ENCODE peak calls at places on chromosomes 1 and 21, in five cellular contexts. One of them, this sample, is unnamed.

GRCh38 chr21:16124397-16125130 is 394.8 kb downstream of the USP25 start:
- DNase-seq in fibroblast of pulmonary artery: peak
- DNase-seq in right lobe of liver: no peak
- DNase-seq in pancreas: no peak
- DNase-seq in cardiac fibroblast: peak
- DNase-seq in this sample: peak

GRCh38 chr1:27141266-27142003 is 13.5 kb downstream of the SLC9A1 start:
- DNase-seq in fibroblast of pulmonary artery: no peak
- DNase-seq in right lobe of liver: no peak
- DNase-seq in pancreas: no peak
- DNase-seq in cardiac fibroblast: no peak
- DNase-seq in this sample: peak

GRCh38 chr21:17427157-17427556 is 85.7 kb upstream of the CXADR start:
- DNase-seq in fibroblast of pulmonary artery: no peak
- DNase-seq in right lobe of liver: no peak
- DNase-seq in pancreas: no peak
- DNase-seq in cardiac fibroblast: no peak
- DNase-seq in this sample: no peak

GRCh38 chr1:201260648-201261311 is 22.5 kb upstream of the PKP1 start:
- DNase-seq in fibroblast of pulmonary artery: no peak
- DNase-seq in right lobe of liver: no peak
- DNase-seq in pancreas: peak
- DNase-seq in cardiac fibroblast: no peak
- DNase-seq in this sample: no peak

GRCh38 chr1:44584167-44584566 is 90.1 kb downstream of the TMEM53 start:
- DNase-seq in fibroblast of pulmonary artery: no peak
- DNase-seq in right lobe of liver: no peak
- DNase-seq in pancreas: no peak
- DNase-seq in cardiac fibroblast: no peak
- DNase-seq in this sample: peak

GRCh38 chr1:178961331-178961730 is 64.4 kb upstream of the FAM20B start:
- DNase-seq in fibroblast of pulmonary artery: no peak
- DNase-seq in right lobe of liver: no peak
- DNase-seq in pancreas: no peak
- DNase-seq in cardiac fibroblast: no peak
- DNase-seq in this sample: no peak

GRCh38 chr1:248015801-248016200 is 2.3 kb downstream of the OR2L5 start:
- DNase-seq in fibroblast of pulmonary artery: no peak
- DNase-seq in right lobe of liver: no peak
- DNase-seq in pancreas: no peak
- DNase-seq in cardiac fibroblast: no peak
- DNase-seq in this sample: no peak

GRCh38 chr1:240004086-240004749 is 87.5 kb upstream of the FMN2 start:
- DNase-seq in fibroblast of pulmonary artery: peak
- DNase-seq in right lobe of liver: no peak
- DNase-seq in pancreas: no peak
- DNase-seq in cardiac fibroblast: peak
- DNase-seq in this sample: no peak

GRCh38 chr1:226202246-226202645 is 15.7 kb upstream of the ACBD3 start:
- DNase-seq in fibroblast of pulmonary artery: no peak
- DNase-seq in right lobe of liver: no peak
- DNase-seq in pancreas: no peak
- DNase-seq in cardiac fibroblast: no peak
- DNase-seq in this sample: no peak

GRCh38 chr21:42779431-42779861 is 99.9 kb downstream of the WDR4 start:
- DNase-seq in fibroblast of pulmonary artery: no peak
- DNase-seq in right lobe of liver: no peak
- DNase-seq in pancreas: no peak
- DNase-seq in cardiac fibroblast: no peak
- DNase-seq in this sample: no peak

GRCh38 chr1:98761238-98761637 is 99.7 kb downstream of the SNX7 start:
- DNase-seq in fibroblast of pulmonary artery: no peak
- DNase-seq in right lobe of liver: no peak
- DNase-seq in pancreas: no peak
- DNase-seq in cardiac fibroblast: peak
- DNase-seq in this sample: no peak

GRCh38 chr1:109649380-109649987 is 6.4 kb upstream of the GSTM4 start:
- DNase-seq in fibroblast of pulmonary artery: peak
- DNase-seq in right lobe of liver: no peak
- DNase-seq in pancreas: no peak
- DNase-seq in cardiac fibroblast: peak
- DNase-seq in this sample: no peak

GRCh38 chr1:35111106-35111505 is 31.9 kb downstream of the ZMYM1 start:
- DNase-seq in fibroblast of pulmonary artery: peak
- DNase-seq in right lobe of liver: no peak
- DNase-seq in pancreas: no peak
- DNase-seq in cardiac fibroblast: peak
- DNase-seq in this sample: no peak

GRCh38 chr1:209411491-209411929 is 172.0 kb upstream of the CAMK1G start:
- DNase-seq in fibroblast of pulmonary artery: peak
- DNase-seq in right lobe of liver: no peak
- DNase-seq in pancreas: no peak
- DNase-seq in cardiac fibroblast: peak
- DNase-seq in this sample: no peak

GRCh38 chr1:229625893-229626831 is at the start of the genes TAF5L and URB2:
- DNase-seq in fibroblast of pulmonary artery: peak
- DNase-seq in right lobe of liver: peak
- DNase-seq in pancreas: peak
- DNase-seq in cardiac fibroblast: peak
- DNase-seq in this sample: peak

GRCh38 chr1:174209347-174210187 is 50.2 kb downstream of the RABGAP1L start:
- DNase-seq in fibroblast of pulmonary artery: no peak
- DNase-seq in right lobe of liver: no peak
- DNase-seq in pancreas: no peak
- DNase-seq in cardiac fibroblast: no peak
- DNase-seq in this sample: no peak

GRCh38 chr1:228494391-228494790 is 7.2 kb downstream of the RNF187 start:
- DNase-seq in fibroblast of pulmonary artery: no peak
- DNase-seq in right lobe of liver: no peak
- DNase-seq in pancreas: no peak
- DNase-seq in cardiac fibroblast: no peak
- DNase-seq in this sample: no peak

GRCh38 chr1:109466440-109467300 is at the start of gene SYPL2:
- DNase-seq in fibroblast of pulmonary artery: no peak
- DNase-seq in right lobe of liver: peak
- DNase-seq in pancreas: peak
- DNase-seq in cardiac fibroblast: no peak
- DNase-seq in this sample: no peak

GRCh38 chr1:14320518-14320917 is 278.0 kb upstream of the KAZN start:
- DNase-seq in fibroblast of pulmonary artery: no peak
- DNase-seq in right lobe of liver: no peak
- DNase-seq in pancreas: no peak
- DNase-seq in cardiac fibroblast: peak
- DNase-seq in this sample: no peak

GRCh38 chr1:166937329-166937728 is 38.0 kb downstream of the ILDR2 start:
- DNase-seq in fibroblast of pulmonary artery: no peak
- DNase-seq in right lobe of liver: no peak
- DNase-seq in pancreas: no peak
- DNase-seq in cardiac fibroblast: no peak
- DNase-seq in this sample: no peak

GRCh38 chr1:93698351-93699112 is 16.9 kb upstream of the BCAR3 start:
- DNase-seq in fibroblast of pulmonary artery: no peak
- DNase-seq in right lobe of liver: no peak
- DNase-seq in pancreas: no peak
- DNase-seq in cardiac fibroblast: no peak
- DNase-seq in this sample: no peak

GRCh38 chr1:113686891-113687624 is 72.2 kb downstream of the PHTF1 start:
- DNase-seq in fibroblast of pulmonary artery: peak
- DNase-seq in right lobe of liver: no peak
- DNase-seq in pancreas: no peak
- DNase-seq in cardiac fibroblast: peak
- DNase-seq in this sample: no peak

GRCh38 chr1:192609110-192610079 is 26.6 kb upstream of the RGS13 start:
- DNase-seq in fibroblast of pulmonary artery: no peak
- DNase-seq in right lobe of liver: peak
- DNase-seq in pancreas: no peak
- DNase-seq in cardiac fibroblast: no peak
- DNase-seq in this sample: no peak

GRCh38 chr1:167728818-167729410 is 7.1 kb downstream of the MPZL1 start:
- DNase-seq in fibroblast of pulmonary artery: no peak
- DNase-seq in right lobe of liver: no peak
- DNase-seq in pancreas: no peak
- DNase-seq in cardiac fibroblast: no peak
- DNase-seq in this sample: no peak

GRCh38 chr1:47388548-47389238 is 27.4 kb upstream of the FOXE3 start:
- DNase-seq in fibroblast of pulmonary artery: peak
- DNase-seq in right lobe of liver: peak
- DNase-seq in pancreas: peak
- DNase-seq in cardiac fibroblast: peak
- DNase-seq in this sample: peak

DNA sequence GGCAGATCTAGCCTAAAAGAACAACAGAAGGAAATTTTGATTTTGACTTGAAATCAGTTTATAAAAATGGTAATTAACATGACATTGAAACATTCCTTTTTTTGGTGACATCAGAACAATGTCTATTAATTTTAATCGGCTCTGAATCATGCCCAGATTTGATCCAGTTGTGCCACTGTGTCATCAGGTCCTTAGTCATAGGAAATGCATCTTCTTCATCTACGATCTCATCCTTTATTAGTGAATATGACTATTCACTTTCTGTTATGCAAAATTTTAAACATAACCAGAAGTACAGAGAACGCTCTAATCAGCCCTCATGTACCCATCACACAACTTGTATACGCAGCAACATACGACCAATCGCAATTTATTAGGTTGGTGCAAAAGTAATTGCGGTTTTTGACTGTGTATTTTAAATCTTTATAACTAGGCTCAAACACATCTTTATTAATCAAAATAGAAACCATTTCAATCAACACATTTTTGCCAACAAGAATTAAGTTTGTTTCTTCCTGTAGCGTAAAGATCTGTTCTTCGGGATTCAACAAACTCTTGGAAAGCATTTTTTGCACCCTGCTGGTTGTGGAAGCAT is 40.3 kb upstream of the TLR5 start:
- DNase-seq in fibroblast of pulmonary artery: no peak
- DNase-seq in right lobe of liver: no peak
- DNase-seq in pancreas: no peak
- DNase-seq in cardiac fibroblast: no peak
- DNase-seq in this sample: no peak
- TF ChIP-seq CTCF in fibroblast of pulmonary artery: no peak
- TF ChIP-seq CTCF in right lobe of liver: no peak
- TF ChIP-seq CTCF in pancreas: no peak
- TF ChIP-seq CTCF in cardiac fibroblast: no peak
- TF ChIP-seq CTCF in this sample: no peak

DNA sequence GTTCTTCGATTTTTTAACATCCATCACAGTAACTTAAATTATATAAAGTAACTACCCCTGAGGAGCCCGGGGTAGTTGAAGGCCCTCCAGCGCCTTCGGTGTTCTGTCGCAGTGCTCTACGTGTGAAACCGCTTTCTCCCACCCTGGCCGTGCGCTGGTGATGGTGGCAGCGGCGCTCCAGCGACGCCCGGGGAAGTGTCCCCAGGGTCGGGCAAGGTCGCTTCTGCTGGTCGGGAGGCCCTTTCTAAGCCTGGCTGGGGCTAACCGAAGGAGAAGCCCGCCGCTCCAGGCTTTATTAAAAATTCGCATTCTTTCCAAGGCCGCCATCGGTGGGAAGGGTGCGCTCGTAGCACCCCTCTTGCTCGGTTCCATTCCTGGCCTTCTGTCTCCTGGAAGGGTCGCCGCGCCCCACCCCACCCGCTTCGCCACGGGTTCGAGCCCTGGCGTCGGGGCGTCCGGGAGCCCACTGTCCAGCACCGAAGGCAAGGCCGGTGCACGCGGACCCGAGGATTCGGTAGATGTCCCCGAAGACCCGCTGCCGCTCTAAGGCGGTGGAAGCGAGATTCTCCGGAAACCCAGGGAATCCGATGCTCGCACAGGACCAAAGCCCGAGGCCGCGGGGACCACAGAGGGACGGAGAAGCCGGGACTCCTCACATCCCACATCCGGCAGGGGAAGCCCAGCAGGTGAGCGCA is 807 bp upstream of the RIPPLY3 start:
- DNase-seq in fibroblast of pulmonary artery: no peak
- DNase-seq in right lobe of liver: no peak
- DNase-seq in pancreas: no peak
- DNase-seq in cardiac fibroblast: no peak
- DNase-seq in this sample: no peak
- H3K4me3 ChIP-seq in fibroblast of pulmonary artery: peak
- H3K4me3 ChIP-seq in right lobe of liver: no peak
- H3K4me3 ChIP-seq in pancreas: no peak
- H3K4me3 ChIP-seq in cardiac fibroblast: peak
- H3K4me3 ChIP-seq in this sample: no peak

DNA sequence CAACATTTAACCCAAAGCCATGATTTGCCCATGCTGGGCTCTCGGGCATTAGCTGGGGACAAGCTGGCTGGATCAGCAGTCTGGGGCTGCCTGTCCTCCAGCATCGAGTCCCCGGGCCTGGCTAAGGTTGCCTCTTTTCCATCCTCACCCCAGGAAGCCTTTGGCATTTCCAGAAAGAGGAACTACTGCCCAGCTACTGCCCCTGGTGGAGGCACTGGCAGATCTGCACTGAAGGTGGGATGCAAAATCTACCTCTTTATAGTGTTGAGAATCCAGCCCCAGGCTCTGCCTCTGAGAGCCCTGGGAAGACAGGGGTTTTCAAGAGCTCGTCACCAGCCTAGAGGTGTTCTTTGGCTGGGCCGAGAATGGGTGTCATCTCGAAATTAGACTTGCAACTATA is 635.9 kb downstream of the MATN1 start:
- DNase-seq in fibroblast of pulmonary artery: no peak
- DNase-seq in right lobe of liver: no peak
- DNase-seq in pancreas: no peak
- DNase-seq in cardiac fibroblast: no peak
- DNase-seq in this sample: no peak
- TF ChIP-seq CTCF in fibroblast of pulmonary artery: peak
- TF ChIP-seq CTCF in right lobe of liver: no peak
- TF ChIP-seq CTCF in pancreas: no peak
- TF ChIP-seq CTCF in cardiac fibroblast: no peak
- TF ChIP-seq CTCF in this sample: peak

GRCh38 chr1:32725595-32725942 is 23.0 kb upstream of the SYNC start:
- DNase-seq in fibroblast of pulmonary artery: no peak
- DNase-seq in right lobe of liver: no peak
- DNase-seq in pancreas: no peak
- DNase-seq in cardiac fibroblast: no peak
- DNase-seq in this sample: no peak
- H3K4me3 ChIP-seq in fibroblast of pulmonary artery: no peak
- H3K4me3 ChIP-seq in right lobe of liver: no peak
- H3K4me3 ChIP-seq in pancreas: no peak
- H3K4me3 ChIP-seq in cardiac fibroblast: no peak
- H3K4me3 ChIP-seq in this sample: no peak

DNA sequence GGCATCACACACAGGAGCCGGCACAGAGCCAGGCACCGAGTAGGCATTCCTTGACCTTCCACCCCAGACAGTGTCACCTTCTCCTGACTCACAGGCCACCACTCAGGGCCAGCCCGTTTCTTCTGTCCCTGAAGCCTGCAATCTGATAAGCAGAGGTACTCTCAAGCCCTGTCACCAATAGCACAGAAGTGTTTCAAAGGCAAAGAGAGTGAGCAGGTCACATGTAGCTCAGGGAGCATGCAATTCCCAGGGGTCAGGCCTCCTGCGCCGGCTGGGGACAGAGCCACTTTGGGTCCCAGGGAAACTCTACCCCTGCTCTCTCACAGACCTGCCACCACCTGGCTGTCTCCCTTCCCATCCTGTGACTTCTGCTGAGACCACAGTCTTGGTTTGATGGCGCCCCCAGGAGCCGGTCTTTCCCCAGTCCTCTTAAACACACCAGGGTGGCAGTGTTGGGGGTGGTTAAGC is 13.2 kb downstream of the CAPN9 start:
- DNase-seq in fibroblast of pulmonary artery: no peak
- DNase-seq in right lobe of liver: peak
- DNase-seq in pancreas: no peak
- DNase-seq in cardiac fibroblast: no peak
- DNase-seq in this sample: no peak
- TF ChIP-seq CTCF in fibroblast of pulmonary artery: no peak
- TF ChIP-seq CTCF in right lobe of liver: peak
- TF ChIP-seq CTCF in pancreas: no peak
- TF ChIP-seq CTCF in cardiac fibroblast: no peak
- TF ChIP-seq CTCF in this sample: no peak